ENCODE peak calls at places on chromosomes 11 and 22, in four cellular contexts. B is heart right ventricle; F is NCI-H524; P is stimulated activated CD8-positive, alpha-beta memory T cell treated with anti-CD3 and anti-CD28 coated beads, Interleukin-7, amount 100 ng/mL, for 4 hours. Q is an unnamed sample.

GRCh38 chr11:68976563-68976962 is 4.2 kb downstream of the MRGPRD start:
- DNase-seq in F (no peak), P (no peak), B (no peak), Q (no peak)

GRCh38 chr22:22593964-22594656 is 35.0 kb upstream of the PRAME start:
- DNase-seq in F (peak; percentile 79), B (no peak), P (peak; percentile 24), Q (peak; percentile 44)

GRCh38 chr11:96186806-96187205 is 156.2 kb downstream of the MAML2 start:
- DNase-seq in P (no peak), F (no peak), B (no peak), Q (no peak)

GRCh38 chr11:96097844-96098421 is 174.0 kb upstream of the MTMR2 start:
- DNase-seq in B (no peak), P (no peak), F (no peak), Q (no peak)

GRCh38 chr22:26949193-26949592 is 291.8 kb downstream of the MIAT start:
- DNase-seq in P (no peak), B (no peak), F (no peak), Q (no peak)

GRCh38 chr22:45224988-45225731 is 15.5 kb downstream of the KIAA0930 start:
- DNase-seq in P (no peak), B (no peak), F (no peak), Q (no peak)

GRCh38 chr11:57778318-57779037 is 16.9 kb downstream of the CTNND1 start:
- DNase-seq in F (no peak), B (peak; percentile 96), P (no peak), Q (peak; percentile 97)

GRCh38 chr11:92149996-92150395 is 74.6 kb upstream of the FAT3 start:
- DNase-seq in F (no peak), B (no peak), P (no peak), Q (no peak)

Q was measured in SW480.